ENCODE peak calls at places on chromosomes 7 and 10, in seven cellular contexts. K is NCI-H1105 treated with DMSO at 0.1 percent for 48 hours, G is B cell, O is sciatic nerve, L is GM10248, W is small intestine, U is neural progenitor cell. B is an unnamed sample.

GRCh38 chr10:102134416-102134815 is 1.6 kb downstream of the PPRC1 start:
- DNase-seq in G (no peak), U (no peak), K (no peak), O (no peak), W (no peak), L (no peak), B (no peak)

GRCh38 chr10:69334258-69335062 is 56.2 kb downstream of the HK1 start:
- DNase-seq in K (no peak), O (no peak), G (no peak), U (no peak), L (no peak), W (no peak), B (no peak)

GRCh38 chr10:128626397-128627060 is 500.3 kb upstream of the MKI67 start:
- DNase-seq in G (no peak), U (peak; percentile 34), O (no peak), K (no peak), L (no peak), W (no peak), B (no peak)

GRCh38 chr10:122374859-122375721 is 582 bp downstream of the PLEKHA1 start:
- DNase-seq in O (peak; percentile 72), G (peak; percentile 69), K (peak; percentile 36), L (peak; percentile 67), U (peak; percentile 77), W (peak; percentile 64), B (peak; percentile 38)

GRCh38 chr7:139660317-139661042 is 117.3 kb downstream of the HIPK2 start:
- DNase-seq in L (no peak), W (peak; percentile 59), G (no peak), K (no peak), O (no peak), U (peak; percentile 33), B (no peak)

GRCh38 chr10:5692476-5693358 is 8.1 kb downstream of the TASOR2 start:
- DNase-seq in W (peak; percentile 45), K (no peak), U (peak; percentile 80), G (peak; percentile 63), O (peak; percentile 63), L (peak; percentile 74), B (no peak)

GRCh38 chr7:145398758-145399157 is 562.9 kb upstream of the TPK1 start:
- DNase-seq in O (no peak), W (no peak), G (no peak), L (no peak), K (no peak), U (peak; percentile 62), B (no peak)

GRCh38 chr10:28939352-28940157 is 262.2 kb downstream of the BAMBI start:
- DNase-seq in O (peak; percentile 67), L (no peak), W (no peak), G (no peak), U (peak; percentile 97), K (peak; percentile 62), B (peak; percentile 30)

GRCh38 chr10:689433-690226 is at the start of gene DIP2C:
- DNase-seq in W (peak; percentile 64), L (peak; percentile 26), K (peak; percentile 32), G (no peak), O (peak; percentile 86), U (peak; percentile 94), B (no peak)

GRCh38 chr7:98254951-98255610 is 3.0 kb upstream of the TECPR1 start:
- DNase-seq in G (no peak), O (no peak), U (no peak), K (no peak), W (no peak), L (no peak), B (no peak)

GRCh38 chr7:29265208-29265923 is 70.8 kb downstream of the CHN2 start:
- DNase-seq in U (peak; percentile 51), O (no peak), G (no peak), L (no peak), K (no peak), W (peak; percentile 60), B (no peak)

GRCh38 chr10:101778151-101778780 is 2.4 kb upstream of the FGF8 start:
- DNase-seq in L (no peak), K (no peak), W (no peak), G (no peak), U (no peak), O (no peak), B (no peak)

GRCh38 chr10:26448706-26449435 is 10.7 kb downstream of the APBB1IP start:
- DNase-seq in G (peak; percentile 89), O (no peak), K (no peak), W (peak; percentile 61), L (peak; percentile 57), U (no peak), B (no peak)

GRCh38 chr10:92575961-92576360 is 2.1 kb upstream of the IDE start:
- DNase-seq in U (no peak), L (no peak), G (no peak), W (no peak), K (no peak), O (no peak), B (no peak)

GRCh38 chr7:99029481-99030144 is 114.3 kb downstream of the SMURF1 start:
- DNase-seq in O (no peak), L (no peak), K (no peak), G (no peak), U (no peak), W (no peak), B (no peak)

GRCh38 chr7:33932832-33933468 is 27.6 kb downstream of the BMPER start:
- DNase-seq in G (peak; percentile 57), W (peak; percentile 68), O (peak; percentile 92), L (peak; percentile 56), U (peak; percentile 81), K (peak; percentile 70), B (peak; percentile 73)

GRCh38 chr7:105849122-105849855 is 27.1 kb downstream of the ATXN7L1 start:
- DNase-seq in K (no peak), W (no peak), L (no peak), O (no peak), U (no peak), G (no peak), B (no peak)